ENCODE peak calls at places on chromosomes 12 and 14, in nine cellular contexts. One of them, this sample, is unnamed.

GRCh38 chr14:24958271-24958670 is 91.7 kb downstream of the STXBP6 start:
- DNase-seq in heart left ventricle: no peak
- DNase-seq in IMR-90: no peak
- DNase-seq in OCI-LY7: no peak
- DNase-seq in epithelial cell of esophagus: no peak
- DNase-seq in upper lobe of right lung: no peak
- DNase-seq in endodermal cell: no peak
- DNase-seq in BJ: peak
- DNase-seq in astrocyte of the spinal cord: no peak
- DNase-seq in this sample: no peak

GRCh38 chr12:93802293-93802692 is 125.1 kb downstream of the CRADD start:
- DNase-seq in IMR-90: no peak
- DNase-seq in upper lobe of right lung: no peak
- DNase-seq in epithelial cell of esophagus: no peak
- DNase-seq in OCI-LY7: no peak
- DNase-seq in heart left ventricle: no peak
- DNase-seq in endodermal cell: no peak
- DNase-seq in astrocyte of the spinal cord: no peak
- DNase-seq in BJ: no peak
- DNase-seq in this sample: no peak

GRCh38 chr12:120181991-120182631 is 12.4 kb downstream of the GCN1 start:
- DNase-seq in heart left ventricle: no peak
- DNase-seq in IMR-90: peak
- DNase-seq in upper lobe of right lung: no peak
- DNase-seq in OCI-LY7: no peak
- DNase-seq in astrocyte of the spinal cord: peak
- DNase-seq in BJ: no peak
- DNase-seq in endodermal cell: peak
- DNase-seq in epithelial cell of esophagus: peak
- DNase-seq in this sample: peak

GRCh38 chr14:91317381-91318313 is 73.1 kb upstream of the GPR68 start:
- DNase-seq in endodermal cell: no peak
- DNase-seq in OCI-LY7: peak
- DNase-seq in heart left ventricle: peak
- DNase-seq in BJ: no peak
- DNase-seq in IMR-90: no peak
- DNase-seq in astrocyte of the spinal cord: no peak
- DNase-seq in upper lobe of right lung: peak
- DNase-seq in epithelial cell of esophagus: peak
- DNase-seq in this sample: peak

GRCh38 chr14:104339829-104340228 is 201.4 kb downstream of the KIF26A start:
- DNase-seq in OCI-LY7: no peak
- DNase-seq in epithelial cell of esophagus: no peak
- DNase-seq in astrocyte of the spinal cord: no peak
- DNase-seq in heart left ventricle: no peak
- DNase-seq in endodermal cell: peak
- DNase-seq in upper lobe of right lung: no peak
- DNase-seq in IMR-90: no peak
- DNase-seq in BJ: no peak
- DNase-seq in this sample: no peak

GRCh38 chr12:124294686-124295315 is at the start of gene RFLNA:
- DNase-seq in astrocyte of the spinal cord: no peak
- DNase-seq in epithelial cell of esophagus: peak
- DNase-seq in IMR-90: no peak
- DNase-seq in OCI-LY7: no peak
- DNase-seq in endodermal cell: peak
- DNase-seq in heart left ventricle: no peak
- DNase-seq in BJ: no peak
- DNase-seq in upper lobe of right lung: no peak
- DNase-seq in this sample: no peak

GRCh38 chr12:1367331-1367730 is 227.1 kb downstream of the FBXL14 start:
- DNase-seq in epithelial cell of esophagus: no peak
- DNase-seq in IMR-90: no peak
- DNase-seq in BJ: no peak
- DNase-seq in upper lobe of right lung: no peak
- DNase-seq in astrocyte of the spinal cord: no peak
- DNase-seq in OCI-LY7: no peak
- DNase-seq in endodermal cell: no peak
- DNase-seq in heart left ventricle: no peak
- DNase-seq in this sample: no peak

GRCh38 chr14:75220097-75220496 is 43.7 kb upstream of the TMED10 start:
- DNase-seq in IMR-90: no peak
- DNase-seq in BJ: no peak
- DNase-seq in endodermal cell: no peak
- DNase-seq in epithelial cell of esophagus: no peak
- DNase-seq in OCI-LY7: no peak
- DNase-seq in astrocyte of the spinal cord: no peak
- DNase-seq in heart left ventricle: no peak
- DNase-seq in upper lobe of right lung: no peak
- DNase-seq in this sample: no peak

GRCh38 chr14:66237701-66238100 is 248.5 kb upstream of the CCDC196 start:
- DNase-seq in astrocyte of the spinal cord: no peak
- DNase-seq in IMR-90: no peak
- DNase-seq in heart left ventricle: no peak
- DNase-seq in epithelial cell of esophagus: no peak
- DNase-seq in BJ: no peak
- DNase-seq in OCI-LY7: no peak
- DNase-seq in upper lobe of right lung: no peak
- DNase-seq in endodermal cell: peak
- DNase-seq in this sample: no peak

GRCh38 chr12:81596558-81596957 is 162.6 kb downstream of the PPFIA2 start:
- DNase-seq in epithelial cell of esophagus: no peak
- DNase-seq in BJ: no peak
- DNase-seq in upper lobe of right lung: no peak
- DNase-seq in heart left ventricle: no peak
- DNase-seq in astrocyte of the spinal cord: peak
- DNase-seq in endodermal cell: no peak
- DNase-seq in IMR-90: no peak
- DNase-seq in OCI-LY7: no peak
- DNase-seq in this sample: no peak

GRCh38 chr12:118271770-118272417 is 100.8 kb downstream of the TAOK3 start:
- DNase-seq in IMR-90: no peak
- DNase-seq in epithelial cell of esophagus: peak
- DNase-seq in astrocyte of the spinal cord: no peak
- DNase-seq in upper lobe of right lung: no peak
- DNase-seq in OCI-LY7: no peak
- DNase-seq in heart left ventricle: no peak
- DNase-seq in endodermal cell: no peak
- DNase-seq in BJ: no peak
- DNase-seq in this sample: no peak

GRCh38 chr12:16606201-16606849 is 363 bp upstream of the LMO3 start:
- DNase-seq in astrocyte of the spinal cord: peak
- DNase-seq in IMR-90: peak
- DNase-seq in endodermal cell: peak
- DNase-seq in epithelial cell of esophagus: peak
- DNase-seq in heart left ventricle: peak
- DNase-seq in BJ: no peak
- DNase-seq in upper lobe of right lung: peak
- DNase-seq in OCI-LY7: peak
- DNase-seq in this sample: peak

GRCh38 chr12:16607895-16608294 is 1.9 kb upstream of the LMO3 start:
- DNase-seq in astrocyte of the spinal cord: no peak
- DNase-seq in IMR-90: no peak
- DNase-seq in endodermal cell: no peak
- DNase-seq in upper lobe of right lung: no peak
- DNase-seq in epithelial cell of esophagus: no peak
- DNase-seq in heart left ventricle: no peak
- DNase-seq in OCI-LY7: no peak
- DNase-seq in BJ: no peak
- DNase-seq in this sample: no peak

GRCh38 chr12:16605666-16606116 is 271 bp downstream of the LMO3 start:
- DNase-seq in endodermal cell: peak
- DNase-seq in OCI-LY7: peak
- DNase-seq in IMR-90: peak
- DNase-seq in epithelial cell of esophagus: peak
- DNase-seq in astrocyte of the spinal cord: no peak
- DNase-seq in BJ: no peak
- DNase-seq in upper lobe of right lung: peak
- DNase-seq in heart left ventricle: no peak
- DNase-seq in this sample: peak

GRCh38 chr12:16606117-16606200 is at the start of gene LMO3:
- DNase-seq in OCI-LY7: no peak
- DNase-seq in heart left ventricle: no peak
- DNase-seq in endodermal cell: no peak
- DNase-seq in BJ: no peak
- DNase-seq in IMR-90: no peak
- DNase-seq in astrocyte of the spinal cord: no peak
- DNase-seq in epithelial cell of esophagus: no peak
- DNase-seq in upper lobe of right lung: no peak
- DNase-seq in this sample: no peak

GRCh38 chr12:16606936-16607335 is 974 bp upstream of the LMO3 start:
- DNase-seq in epithelial cell of esophagus: no peak
- DNase-seq in upper lobe of right lung: no peak
- DNase-seq in BJ: no peak
- DNase-seq in astrocyte of the spinal cord: no peak
- DNase-seq in OCI-LY7: no peak
- DNase-seq in heart left ventricle: no peak
- DNase-seq in IMR-90: no peak
- DNase-seq in endodermal cell: peak
- DNase-seq in this sample: no peak
- H3K4me3 ChIP-seq in epithelial cell of esophagus: no peak
- H3K4me3 ChIP-seq in upper lobe of right lung: peak
- H3K4me3 ChIP-seq in BJ: no peak
- H3K4me3 ChIP-seq in astrocyte of the spinal cord: peak
- H3K4me3 ChIP-seq in OCI-LY7: peak
- H3K4me3 ChIP-seq in heart left ventricle: peak
- H3K4me3 ChIP-seq in IMR-90: no peak
- H3K4me3 ChIP-seq in endodermal cell: peak
- H3K4me3 ChIP-seq in this sample: no peak

DNA sequence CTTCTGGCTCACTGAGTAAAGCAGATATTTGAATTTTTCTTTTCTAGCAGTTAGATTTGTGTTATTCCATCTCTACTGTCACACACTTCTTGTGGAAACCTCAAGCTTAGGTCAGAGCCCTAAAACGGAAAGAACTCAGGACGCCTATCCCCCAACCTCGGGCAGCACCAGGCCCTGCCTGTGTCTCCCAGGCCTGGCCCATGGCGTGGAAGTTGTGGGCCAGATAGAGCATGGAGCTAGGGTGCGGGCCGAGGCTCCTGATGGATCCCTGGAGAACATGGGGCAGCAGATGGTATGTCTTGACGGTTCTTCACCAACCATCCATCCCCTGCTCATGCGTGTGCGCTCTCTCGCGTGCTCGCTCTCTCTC is 20.6 kb downstream of the P2RX4 start:
- DNase-seq in upper lobe of right lung: no peak
- DNase-seq in epithelial cell of esophagus: no peak
- DNase-seq in astrocyte of the spinal cord: no peak
- DNase-seq in heart left ventricle: no peak
- DNase-seq in OCI-LY7: no peak
- DNase-seq in BJ: no peak
- DNase-seq in endodermal cell: no peak
- DNase-seq in IMR-90: no peak
- DNase-seq in this sample: no peak
- TF ChIP-seq CTCF in upper lobe of right lung: no peak
- TF ChIP-seq CTCF in epithelial cell of esophagus: no peak
- TF ChIP-seq CTCF in astrocyte of the spinal cord: no peak
- TF ChIP-seq CTCF in heart left ventricle: no peak
- TF ChIP-seq CTCF in OCI-LY7: no peak
- TF ChIP-seq CTCF in BJ: no peak
- TF ChIP-seq CTCF in endodermal cell: peak
- TF ChIP-seq CTCF in IMR-90: no peak
- TF ChIP-seq CTCF in this sample: no peak

GRCh38 chr12:109462868-109463692 is 14.0 kb downstream of the KCTD10 start:
- DNase-seq in endodermal cell: peak
- DNase-seq in IMR-90: peak
- DNase-seq in upper lobe of right lung: peak
- DNase-seq in heart left ventricle: peak
- DNase-seq in epithelial cell of esophagus: peak
- DNase-seq in OCI-LY7: no peak
- DNase-seq in BJ: peak
- DNase-seq in astrocyte of the spinal cord: peak
- DNase-seq in this sample: peak
- H3K4me3 ChIP-seq in endodermal cell: no peak
- H3K4me3 ChIP-seq in IMR-90: peak
- H3K4me3 ChIP-seq in upper lobe of right lung: peak
- H3K4me3 ChIP-seq in heart left ventricle: peak
- H3K4me3 ChIP-seq in epithelial cell of esophagus: no peak
- H3K4me3 ChIP-seq in OCI-LY7: no peak
- H3K4me3 ChIP-seq in BJ: no peak
- H3K4me3 ChIP-seq in astrocyte of the spinal cord: peak
- H3K4me3 ChIP-seq in this sample: peak

GRCh38 chr14:77151918-77152588 is 10.5 kb upstream of the ZDHHC22 start:
- DNase-seq in endodermal cell: no peak
- DNase-seq in epithelial cell of esophagus: peak
- DNase-seq in BJ: no peak
- DNase-seq in upper lobe of right lung: no peak
- DNase-seq in astrocyte of the spinal cord: no peak
- DNase-seq in OCI-LY7: peak
- DNase-seq in IMR-90: peak
- DNase-seq in heart left ventricle: no peak
- DNase-seq in this sample: peak

GRCh38 chr14:77153802-77154201 is 12.2 kb upstream of the ZDHHC22 start:
- DNase-seq in endodermal cell: no peak
- DNase-seq in heart left ventricle: no peak
- DNase-seq in upper lobe of right lung: no peak
- DNase-seq in BJ: no peak
- DNase-seq in IMR-90: no peak
- DNase-seq in OCI-LY7: no peak
- DNase-seq in astrocyte of the spinal cord: no peak
- DNase-seq in epithelial cell of esophagus: no peak
- DNase-seq in this sample: no peak

GRCh38 chr14:77148510-77149231 is 7.1 kb upstream of the ZDHHC22 start:
- DNase-seq in endodermal cell: peak
- DNase-seq in epithelial cell of esophagus: no peak
- DNase-seq in IMR-90: no peak
- DNase-seq in upper lobe of right lung: no peak
- DNase-seq in OCI-LY7: no peak
- DNase-seq in BJ: no peak
- DNase-seq in astrocyte of the spinal cord: no peak
- DNase-seq in heart left ventricle: no peak
- DNase-seq in this sample: peak

GRCh38 chr14:77154421-77154820 is 12.8 kb upstream of the ZDHHC22 start:
- DNase-seq in astrocyte of the spinal cord: no peak
- DNase-seq in BJ: no peak
- DNase-seq in OCI-LY7: no peak
- DNase-seq in IMR-90: no peak
- DNase-seq in heart left ventricle: no peak
- DNase-seq in upper lobe of right lung: no peak
- DNase-seq in endodermal cell: no peak
- DNase-seq in epithelial cell of esophagus: no peak
- DNase-seq in this sample: no peak

DNA sequence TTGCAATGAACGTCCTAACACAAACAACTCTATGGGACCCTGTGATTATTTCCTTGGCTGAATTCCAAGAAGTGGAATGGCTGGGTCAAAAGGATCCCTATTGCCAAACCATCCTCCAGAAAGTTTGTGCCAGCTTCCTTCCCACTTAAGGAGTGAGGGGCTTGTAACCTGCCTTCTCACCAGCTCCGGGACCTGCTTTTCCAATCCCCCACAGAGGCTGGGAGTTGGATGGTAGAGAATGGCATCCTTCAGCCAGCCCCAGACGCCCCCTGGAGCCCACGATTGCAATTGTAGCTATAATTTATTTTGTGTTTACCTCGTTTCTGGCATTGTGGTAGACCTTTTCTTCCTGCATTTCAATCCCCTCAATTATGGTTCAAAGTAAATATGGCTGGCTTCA is 9.7 kb upstream of the ZDHHC22 start:
- DNase-seq in upper lobe of right lung: no peak
- DNase-seq in IMR-90: no peak
- DNase-seq in endodermal cell: peak
- DNase-seq in epithelial cell of esophagus: peak
- DNase-seq in heart left ventricle: no peak
- DNase-seq in astrocyte of the spinal cord: no peak
- DNase-seq in BJ: no peak
- DNase-seq in OCI-LY7: peak
- DNase-seq in this sample: peak
- TF ChIP-seq CTCF in upper lobe of right lung: peak
- TF ChIP-seq CTCF in IMR-90: peak
- TF ChIP-seq CTCF in endodermal cell: peak
- TF ChIP-seq CTCF in epithelial cell of esophagus: peak
- TF ChIP-seq CTCF in heart left ventricle: peak
- TF ChIP-seq CTCF in astrocyte of the spinal cord: peak
- TF ChIP-seq CTCF in BJ: peak
- TF ChIP-seq CTCF in OCI-LY7: peak
- TF ChIP-seq CTCF in this sample: peak